ENCODE peak calls at places on chromosomes 12 and 14, in six cellular contexts. One of them, this sample, is unnamed.

GRCh38 chr12:109102491-109102890 is 5.1 kb downstream of the UNG start:
- DNase-seq in H1: no peak
- DNase-seq in trophoblast cell: no peak
- DNase-seq in neuronal stem cell: no peak
- DNase-seq in IMR-90: no peak
- DNase-seq in mesenchymal stem cell: no peak
- DNase-seq in this sample: no peak

GRCh38 chr12:52268212-52268611 is 6.2 kb upstream of the KRT86 start:
- DNase-seq in IMR-90: no peak
- DNase-seq in H1: no peak
- DNase-seq in trophoblast cell: no peak
- DNase-seq in neuronal stem cell: no peak
- DNase-seq in mesenchymal stem cell: no peak
- DNase-seq in this sample: no peak

GRCh38 chr14:89721991-89722390 is 232.5 kb downstream of the EFCAB11 start:
- DNase-seq in trophoblast cell: no peak
- DNase-seq in mesenchymal stem cell: peak
- DNase-seq in IMR-90: no peak
- DNase-seq in H1: no peak
- DNase-seq in neuronal stem cell: no peak
- DNase-seq in this sample: no peak

GRCh38 chr14:72855913-72856312 is 38.0 kb downstream of the DPF3 start:
- DNase-seq in IMR-90: peak
- DNase-seq in H1: no peak
- DNase-seq in trophoblast cell: no peak
- DNase-seq in mesenchymal stem cell: peak
- DNase-seq in neuronal stem cell: no peak
- DNase-seq in this sample: no peak

GRCh38 chr14:95272057-95272456 is 47.7 kb downstream of the CLMN start:
- DNase-seq in neuronal stem cell: no peak
- DNase-seq in trophoblast cell: no peak
- DNase-seq in IMR-90: no peak
- DNase-seq in H1: no peak
- DNase-seq in mesenchymal stem cell: no peak
- DNase-seq in this sample: no peak

GRCh38 chr12:124027753-124028559 is 54.9 kb downstream of the ZNF664 start:
- DNase-seq in mesenchymal stem cell: no peak
- DNase-seq in trophoblast cell: no peak
- DNase-seq in IMR-90: no peak
- DNase-seq in H1: no peak
- DNase-seq in neuronal stem cell: no peak
- DNase-seq in this sample: peak

GRCh38 chr14:74979442-74980397 is 23.0 kb upstream of the EIF2B2 start:
- DNase-seq in mesenchymal stem cell: peak
- DNase-seq in H1: peak
- DNase-seq in neuronal stem cell: no peak
- DNase-seq in trophoblast cell: peak
- DNase-seq in IMR-90: peak
- DNase-seq in this sample: peak

GRCh38 chr14:66043921-66044320 is 442.2 kb upstream of the CCDC196 start:
- DNase-seq in IMR-90: no peak
- DNase-seq in trophoblast cell: no peak
- DNase-seq in mesenchymal stem cell: peak
- DNase-seq in H1: no peak
- DNase-seq in neuronal stem cell: no peak
- DNase-seq in this sample: no peak

GRCh38 chr14:75283884-75284563 is 5.4 kb downstream of the FOS start:
- DNase-seq in H1: no peak
- DNase-seq in IMR-90: peak
- DNase-seq in mesenchymal stem cell: peak
- DNase-seq in trophoblast cell: peak
- DNase-seq in neuronal stem cell: no peak
- DNase-seq in this sample: no peak

GRCh38 chr12:22334696-22335290 is at the start of gene ST8SIA1:
- DNase-seq in neuronal stem cell: peak
- DNase-seq in IMR-90: no peak
- DNase-seq in H1: peak
- DNase-seq in trophoblast cell: no peak
- DNase-seq in mesenchymal stem cell: peak
- DNase-seq in this sample: peak

GRCh38 chr12:93341409-93342044 is 36.2 kb upstream of the NUDT4 start:
- DNase-seq in IMR-90: no peak
- DNase-seq in trophoblast cell: no peak
- DNase-seq in mesenchymal stem cell: no peak
- DNase-seq in neuronal stem cell: no peak
- DNase-seq in H1: no peak
- DNase-seq in this sample: no peak

GRCh38 chr12:41512531-41512930 is 324.4 kb downstream of the PDZRN4 start:
- DNase-seq in IMR-90: no peak
- DNase-seq in H1: no peak
- DNase-seq in trophoblast cell: no peak
- DNase-seq in neuronal stem cell: no peak
- DNase-seq in mesenchymal stem cell: no peak
- DNase-seq in this sample: no peak

GRCh38 chr12:94277426-94278000 is 129.1 kb downstream of the PLXNC1 start:
- DNase-seq in neuronal stem cell: no peak
- DNase-seq in trophoblast cell: no peak
- DNase-seq in H1: no peak
- DNase-seq in mesenchymal stem cell: peak
- DNase-seq in IMR-90: peak
- DNase-seq in this sample: no peak

GRCh38 chr12:116651089-116651488 is 86.8 kb downstream of the SPRING1 start:
- DNase-seq in trophoblast cell: no peak
- DNase-seq in mesenchymal stem cell: no peak
- DNase-seq in neuronal stem cell: no peak
- DNase-seq in IMR-90: no peak
- DNase-seq in H1: no peak
- DNase-seq in this sample: no peak

GRCh38 chr12:116656371-116656770 is 81.5 kb downstream of the SPRING1 start:
- DNase-seq in H1: no peak
- DNase-seq in trophoblast cell: no peak
- DNase-seq in mesenchymal stem cell: no peak
- DNase-seq in neuronal stem cell: no peak
- DNase-seq in IMR-90: no peak
- DNase-seq in this sample: no peak

GRCh38 chr12:116650585-116650984 is 87.3 kb downstream of the SPRING1 start:
- DNase-seq in IMR-90: no peak
- DNase-seq in mesenchymal stem cell: no peak
- DNase-seq in neuronal stem cell: no peak
- DNase-seq in H1: no peak
- DNase-seq in trophoblast cell: no peak
- DNase-seq in this sample: no peak

GRCh38 chr12:116657921-116658495 is 79.9 kb downstream of the SPRING1 start:
- DNase-seq in mesenchymal stem cell: no peak
- DNase-seq in IMR-90: no peak
- DNase-seq in H1: no peak
- DNase-seq in trophoblast cell: no peak
- DNase-seq in neuronal stem cell: no peak
- DNase-seq in this sample: no peak

DNA sequence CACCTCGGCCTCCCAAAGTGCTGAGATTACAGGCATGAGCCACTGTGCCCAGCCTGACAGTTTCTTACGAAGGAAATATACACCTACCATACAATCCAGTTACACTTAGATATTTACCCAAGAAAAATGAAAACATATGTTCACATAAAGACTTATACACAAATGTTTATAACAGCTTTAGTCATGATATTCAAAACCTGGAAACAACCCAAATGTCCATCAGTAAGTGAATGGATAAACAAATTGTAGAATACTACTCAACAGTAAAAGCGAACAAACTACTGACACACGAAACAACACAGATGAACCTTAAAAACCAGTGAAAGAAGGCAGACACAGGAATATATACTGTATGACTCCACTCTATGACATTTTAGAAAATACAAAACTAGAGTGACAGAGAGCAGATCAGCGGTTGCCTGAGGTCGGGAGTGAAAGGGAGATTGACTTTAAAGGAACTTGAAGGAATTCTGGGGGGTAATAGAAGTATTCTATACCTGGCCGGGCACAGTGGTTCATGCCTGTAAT is 83.6 kb downstream of the SPRING1 start:
- DNase-seq in H1: no peak
- DNase-seq in IMR-90: no peak
- DNase-seq in neuronal stem cell: no peak
- DNase-seq in trophoblast cell: no peak
- DNase-seq in mesenchymal stem cell: no peak
- DNase-seq in this sample: no peak
- H3K14ac ChIP-seq in H1: no peak
- H3K14ac ChIP-seq in IMR-90: no peak
- H3K14ac ChIP-seq in neuronal stem cell: no peak
- H3K14ac ChIP-seq in trophoblast cell: no peak
- H3K14ac ChIP-seq in mesenchymal stem cell: no peak
- H3K14ac ChIP-seq in this sample: no peak

GRCh38 chr12:74317078-74317581 is 220.5 kb upstream of the ATXN7L3B start:
- DNase-seq in mesenchymal stem cell: peak
- DNase-seq in IMR-90: no peak
- DNase-seq in H1: no peak
- DNase-seq in neuronal stem cell: peak
- DNase-seq in trophoblast cell: no peak
- DNase-seq in this sample: peak
- H3K14ac ChIP-seq in mesenchymal stem cell: no peak
- H3K14ac ChIP-seq in IMR-90: no peak
- H3K14ac ChIP-seq in H1: no peak
- H3K14ac ChIP-seq in neuronal stem cell: no peak
- H3K14ac ChIP-seq in trophoblast cell: no peak
- H3K14ac ChIP-seq in this sample: no peak

DNA sequence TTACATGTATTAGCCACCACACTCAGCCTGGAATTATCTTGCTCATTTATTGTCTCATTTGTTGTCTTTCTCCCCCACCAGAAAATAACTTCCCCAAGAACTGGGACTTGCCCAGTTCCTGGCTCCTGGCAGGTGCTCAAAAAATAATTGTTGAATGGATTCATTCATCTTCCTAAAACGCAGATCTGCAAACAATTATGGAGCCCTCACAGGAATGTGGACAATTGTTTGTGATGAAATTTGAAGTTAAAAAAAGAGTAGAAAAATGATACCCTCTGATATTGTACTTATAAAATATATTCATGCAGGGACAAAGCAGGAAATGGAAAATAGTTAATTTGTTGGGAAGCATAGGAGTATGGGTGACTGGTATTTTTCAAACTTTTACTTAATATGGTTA is 60.7 kb upstream of the MAP1LC3B2 start:
- DNase-seq in neuronal stem cell: no peak
- DNase-seq in trophoblast cell: no peak
- DNase-seq in IMR-90: no peak
- DNase-seq in mesenchymal stem cell: no peak
- DNase-seq in H1: no peak
- DNase-seq in this sample: no peak
- H3K14ac ChIP-seq in neuronal stem cell: no peak
- H3K14ac ChIP-seq in trophoblast cell: no peak
- H3K14ac ChIP-seq in IMR-90: no peak
- H3K14ac ChIP-seq in mesenchymal stem cell: no peak
- H3K14ac ChIP-seq in H1: no peak
- H3K14ac ChIP-seq in this sample: no peak

GRCh38 chr14:91357272-91357671 is 60.3 kb downstream of the CCDC88C start:
- DNase-seq in IMR-90: no peak
- DNase-seq in H1: no peak
- DNase-seq in neuronal stem cell: no peak
- DNase-seq in mesenchymal stem cell: no peak
- DNase-seq in trophoblast cell: no peak
- DNase-seq in this sample: no peak

GRCh38 chr14:91354221-91354916 is 63.3 kb downstream of the CCDC88C start:
- DNase-seq in trophoblast cell: no peak
- DNase-seq in IMR-90: no peak
- DNase-seq in mesenchymal stem cell: no peak
- DNase-seq in neuronal stem cell: no peak
- DNase-seq in H1: no peak
- DNase-seq in this sample: no peak

GRCh38 chr14:91352696-91353692 is 64.6 kb downstream of the CCDC88C start:
- DNase-seq in H1: no peak
- DNase-seq in trophoblast cell: no peak
- DNase-seq in neuronal stem cell: no peak
- DNase-seq in IMR-90: no peak
- DNase-seq in mesenchymal stem cell: no peak
- DNase-seq in this sample: no peak

GRCh38 chr14:91356218-91356763 is 61.3 kb downstream of the CCDC88C start:
- DNase-seq in H1: no peak
- DNase-seq in neuronal stem cell: no peak
- DNase-seq in IMR-90: no peak
- DNase-seq in mesenchymal stem cell: no peak
- DNase-seq in trophoblast cell: no peak
- DNase-seq in this sample: no peak

DNA sequence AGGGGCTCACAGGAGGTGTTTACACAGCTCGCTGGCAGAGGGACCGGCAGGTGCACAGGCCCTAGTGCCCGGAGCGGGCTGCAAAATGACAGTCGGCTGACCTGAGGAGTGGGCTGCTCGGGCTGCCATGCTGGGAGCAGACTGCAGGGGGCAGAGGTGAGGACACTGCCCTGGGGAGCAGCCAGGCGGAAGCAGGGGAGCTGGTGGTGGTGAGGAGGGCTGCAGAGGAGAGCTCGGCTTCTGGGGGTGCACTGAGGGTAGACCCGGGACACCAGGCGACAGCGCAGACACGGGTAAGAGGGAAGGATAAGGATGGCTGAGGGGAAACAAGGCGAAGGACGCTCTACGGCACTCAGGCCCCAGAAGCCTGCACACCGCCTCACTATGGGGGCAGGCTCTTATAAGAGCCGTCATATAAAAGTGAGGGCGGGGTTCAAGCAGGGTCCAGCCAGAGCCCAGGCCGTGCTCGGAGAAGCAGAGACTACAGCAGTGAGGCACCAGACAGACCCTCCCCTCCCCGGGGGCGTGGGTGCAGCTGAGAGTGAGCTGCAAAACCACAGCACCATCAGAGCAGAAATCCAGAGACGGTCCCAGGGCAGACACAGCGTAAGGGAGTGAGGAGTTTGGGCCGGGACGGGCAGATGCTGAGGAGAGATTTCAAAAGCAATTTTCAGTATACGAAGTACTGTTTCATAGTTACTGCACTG is 62.5 kb downstream of the CCDC88C start:
- DNase-seq in trophoblast cell: no peak
- DNase-seq in neuronal stem cell: no peak
- DNase-seq in mesenchymal stem cell: no peak
- DNase-seq in IMR-90: no peak
- DNase-seq in H1: peak
- DNase-seq in this sample: peak
- H3K14ac ChIP-seq in trophoblast cell: no peak
- H3K14ac ChIP-seq in neuronal stem cell: no peak
- H3K14ac ChIP-seq in mesenchymal stem cell: no peak
- H3K14ac ChIP-seq in IMR-90: no peak
- H3K14ac ChIP-seq in H1: no peak
- H3K14ac ChIP-seq in this sample: no peak

GRCh38 chr14:68744613-68745012 is 48.3 kb downstream of the ZFP36L1 start:
- DNase-seq in trophoblast cell: no peak
- DNase-seq in mesenchymal stem cell: no peak
- DNase-seq in IMR-90: no peak
- DNase-seq in neuronal stem cell: no peak
- DNase-seq in H1: no peak
- DNase-seq in this sample: no peak

GRCh38 chr14:68748691-68749090 is 44.2 kb downstream of the ZFP36L1 start:
- DNase-seq in trophoblast cell: peak
- DNase-seq in H1: no peak
- DNase-seq in IMR-90: no peak
- DNase-seq in neuronal stem cell: no peak
- DNase-seq in mesenchymal stem cell: no peak
- DNase-seq in this sample: no peak

GRCh38 chr14:68749487-68750475 is 43.1 kb downstream of the ZFP36L1 start:
- DNase-seq in mesenchymal stem cell: peak
- DNase-seq in IMR-90: peak
- DNase-seq in H1: no peak
- DNase-seq in neuronal stem cell: no peak
- DNase-seq in trophoblast cell: no peak
- DNase-seq in this sample: no peak

GRCh38 chr14:68747366-68747765 is 45.5 kb downstream of the ZFP36L1 start:
- DNase-seq in trophoblast cell: peak
- DNase-seq in IMR-90: no peak
- DNase-seq in neuronal stem cell: no peak
- DNase-seq in mesenchymal stem cell: no peak
- DNase-seq in H1: no peak
- DNase-seq in this sample: no peak

GRCh38 chr14:68748260-68748659 is 44.6 kb downstream of the ZFP36L1 start:
- DNase-seq in trophoblast cell: no peak
- DNase-seq in neuronal stem cell: no peak
- DNase-seq in IMR-90: no peak
- DNase-seq in mesenchymal stem cell: no peak
- DNase-seq in H1: no peak
- DNase-seq in this sample: no peak
- H3K14ac ChIP-seq in trophoblast cell: peak
- H3K14ac ChIP-seq in neuronal stem cell: no peak
- H3K14ac ChIP-seq in IMR-90: no peak
- H3K14ac ChIP-seq in mesenchymal stem cell: no peak
- H3K14ac ChIP-seq in H1: no peak
- H3K14ac ChIP-seq in this sample: no peak

This sample was measured in H9.